ENCODE peak calls at places on chromosomes 2 and 18, in nine cellular contexts. E is stomach, M is transverse colon, W is suprapubic skin, O is sigmoid colon, S is SK-N-SH, B is A549, N is GM12878, R is ovary. Q is an unnamed sample.

GRCh38 chr18:62741118-62741566 is 25.8 kb downstream of the PHLPP1 start:
- DNase-seq in E (no peak), M (peak), W (no peak), O (peak), S (no peak), B (peak), N (no peak), R (no peak), Q (no peak)

GRCh38 chr2:205369813-205370212 is 312.5 kb upstream of the NRP2 start:
- DNase-seq in E (no peak), M (no peak), W (no peak), O (no peak), S (no peak), B (no peak), N (no peak), R (no peak), Q (no peak)

GRCh38 chr2:219171231-219171651 is 1.4 kb upstream of the SLC23A3 start:
- DNase-seq in E (no peak), M (peak), W (no peak), O (peak), S (peak), B (peak), N (no peak), R (peak), Q (peak)

GRCh38 chr2:3422161-3422767 is 42.8 kb downstream of the TRAPPC12 start:
- DNase-seq in E (no peak), M (no peak), W (no peak), O (no peak), S (no peak), B (no peak), N (peak), R (no peak), Q (no peak)

GRCh38 chr18:76859474-76860339 is 37.4 kb downstream of the ZNF236 start:
- DNase-seq in E (no peak), M (no peak), W (no peak), O (no peak), S (no peak), B (no peak), N (peak), R (no peak), Q (no peak)

GRCh38 chr18:71678144-71678543 is 866.0 kb downstream of the CBLN2 start:
- DNase-seq in E (no peak), M (no peak), W (no peak), O (no peak), S (no peak), B (no peak), N (no peak), R (no peak), Q (no peak)

GRCh38 chr2:15681089-15681885 is 89.6 kb downstream of the DDX1 start:
- DNase-seq in E (no peak), M (no peak), W (no peak), O (no peak), S (no peak), B (no peak), N (peak), R (no peak), Q (no peak)

GRCh38 chr2:85053802-85054201 is 79.4 kb upstream of the TCF7L1 start:
- DNase-seq in E (no peak), M (peak), W (no peak), O (no peak), S (no peak), B (peak), N (no peak), R (no peak), Q (no peak)

GRCh38 chr2:174259981-174260380 is 11.6 kb upstream of the OLA1 start:
- DNase-seq in E (no peak), M (no peak), W (no peak), O (no peak), S (no peak), B (no peak), N (no peak), R (no peak), Q (peak)

GRCh38 chr2:170005702-170006101 is 172.2 kb upstream of the MYO3B start:
- DNase-seq in E (no peak), M (no peak), W (no peak), O (no peak), S (no peak), B (no peak), N (no peak), R (no peak), Q (no peak)

GRCh38 chr2:141200191-141200590 is 930.6 kb downstream of the LRP1B start:
- DNase-seq in E (no peak), M (no peak), W (no peak), O (no peak), S (no peak), B (no peak), N (no peak), R (no peak), Q (no peak)

GRCh38 chr18:59876310-59876626 is 23.5 kb upstream of the PMAIP1 start:
- DNase-seq in E (no peak), M (no peak), W (no peak), O (no peak), S (no peak), B (no peak), N (peak), R (no peak), Q (no peak)

GRCh38 chr18:8030201-8030600 is 463.1 kb downstream of the PTPRM start:
- DNase-seq in E (no peak), M (no peak), W (no peak), O (no peak), S (no peak), B (no peak), N (no peak), R (no peak), Q (no peak)

GRCh38 chr2:15672961-15673918 is 81.6 kb downstream of the DDX1 start:
- DNase-seq in E (no peak), M (no peak), W (no peak), O (no peak), S (no peak), B (no peak), N (no peak), R (no peak), Q (no peak)

GRCh38 chr18:48676756-48677368 is 138.0 kb downstream of the CTIF start:
- DNase-seq in E (peak), M (peak), W (no peak), O (peak), S (peak), B (peak), N (no peak), R (peak), Q (peak)

GRCh38 chr18:10797882-10798281 is 272.1 kb downstream of the NAPG start:
- DNase-seq in E (no peak), M (no peak), W (no peak), O (no peak), S (no peak), B (no peak), N (no peak), R (no peak), Q (no peak)

GRCh38 chr2:147098946-147099345 is 745.9 kb upstream of the ACVR2A start:
- DNase-seq in E (no peak), M (no peak), W (no peak), O (no peak), S (no peak), B (no peak), N (no peak), R (no peak), Q (no peak)

GRCh38 chr2:31812051-31812798 is 198.6 kb downstream of the MEMO1 start:
- DNase-seq in E (no peak), M (no peak), W (no peak), O (no peak), S (no peak), B (peak), N (peak), R (no peak), Q (no peak)

GRCh38 chr2:177691177-177691576 is 298.6 kb downstream of the AGPS start:
- DNase-seq in E (no peak), M (no peak), W (no peak), O (no peak), S (no peak), B (no peak), N (no peak), R (no peak), Q (no peak)

GRCh38 chr2:176911-177310 is 86.9 kb downstream of the SH3YL1 start:
- DNase-seq in E (no peak), M (no peak), W (no peak), O (no peak), S (no peak), B (no peak), N (no peak), R (no peak), Q (no peak)

GRCh38 chr2:25371253-25372241 is 29.8 kb upstream of the DNMT3A start:
- DNase-seq in E (peak), M (no peak), W (no peak), O (peak), S (no peak), B (no peak), N (no peak), R (no peak), Q (no peak)

GRCh38 chr18:77086034-77086433 is 46.5 kb downstream of the MBP start:
- DNase-seq in E (no peak), M (no peak), W (no peak), O (no peak), S (no peak), B (no peak), N (no peak), R (no peak), Q (no peak)

GRCh38 chr2:219418570-219419189 is 503 bp downstream of the DES start:
- DNase-seq in E (no peak), M (no peak), W (no peak), O (no peak), S (no peak), B (no peak), N (no peak), R (peak), Q (no peak)

GRCh38 chr2:184683923-184684322 is 85.6 kb downstream of the ZNF804A start:
- DNase-seq in E (no peak), M (no peak), W (no peak), O (no peak), S (peak), B (no peak), N (no peak), R (no peak), Q (no peak)

GRCh38 chr2:20633794-20634259 is 17.1 kb downstream of the HS1BP3 start:
- DNase-seq in E (peak), M (peak), W (no peak), O (peak), S (no peak), B (no peak), N (no peak), R (peak), Q (no peak)
- TF ChIP-seq EP300 in E (peak), M (peak), W (no peak), O (no peak), S (no peak), B (no peak), N (no peak), R (no peak), Q (no peak)

DNA sequence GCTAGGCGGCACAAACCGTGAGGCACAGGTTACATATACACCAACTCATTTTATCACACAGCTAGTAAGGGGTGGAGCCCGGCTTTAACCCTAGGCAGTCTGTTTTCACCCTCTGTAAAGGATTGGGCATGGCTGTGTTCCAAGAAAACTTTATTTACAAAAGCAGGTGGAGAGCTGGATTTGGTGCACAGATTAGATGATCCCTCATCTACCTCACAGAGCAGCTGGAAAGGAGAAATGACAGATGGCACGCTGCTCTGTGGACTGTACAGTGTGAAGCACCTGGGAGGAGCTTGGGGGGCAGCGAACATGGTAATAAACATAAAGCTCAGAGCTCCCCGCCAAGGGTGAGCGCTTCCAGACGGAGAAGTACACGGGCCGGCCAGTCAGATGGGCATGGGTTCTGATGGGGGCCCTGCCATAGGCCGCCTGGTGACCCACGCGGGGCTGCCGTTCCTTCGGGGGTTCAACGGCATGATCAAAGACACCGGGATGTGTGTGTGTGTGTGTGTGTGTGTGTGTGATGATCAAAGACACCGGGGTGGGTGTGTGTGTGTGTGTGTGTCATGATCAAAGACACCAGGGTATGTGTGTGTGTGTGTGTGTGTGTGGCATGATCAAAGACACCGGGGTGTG is 862 bp upstream of the TMEM177 start:
- DNase-seq in E (peak), M (peak), W (no peak), O (no peak), S (peak), B (no peak), N (no peak), R (peak), Q (no peak)
- TF ChIP-seq EP300 in E (no peak), M (no peak), W (no peak), O (no peak), S (no peak), B (no peak), N (no peak), R (no peak), Q (no peak)

GRCh38 chr2:69830045-69830905 is 815 bp downstream of the GMCL1 start:
- DNase-seq in E (peak), M (peak), W (peak), O (no peak), S (peak), B (peak), N (no peak), R (no peak), Q (no peak)
- TF ChIP-seq EP300 in E (no peak), M (no peak), W (no peak), O (no peak), S (no peak), B (no peak), N (no peak), R (no peak), Q (no peak)

GRCh38 chr2:218009191-218010114 is 6.7 kb upstream of the TNS1 start:
- DNase-seq in E (no peak), M (no peak), W (no peak), O (no peak), S (peak), B (peak), N (no peak), R (peak), Q (no peak)

GRCh38 chr2:218006741-218007140 is 3.9 kb upstream of the TNS1 start:
- DNase-seq in E (no peak), M (no peak), W (no peak), O (no peak), S (no peak), B (no peak), N (no peak), R (peak), Q (no peak)

GRCh38 chr2:218010116-218010837 is 7.5 kb upstream of the TNS1 start:
- DNase-seq in E (peak), M (peak), W (no peak), O (peak), S (peak), B (peak), N (no peak), R (peak), Q (no peak)

GRCh38 chr2:218010838-218011616 is 8.2 kb upstream of the TNS1 start:
- DNase-seq in E (no peak), M (no peak), W (no peak), O (no peak), S (peak), B (no peak), N (no peak), R (peak), Q (no peak)

DNA sequence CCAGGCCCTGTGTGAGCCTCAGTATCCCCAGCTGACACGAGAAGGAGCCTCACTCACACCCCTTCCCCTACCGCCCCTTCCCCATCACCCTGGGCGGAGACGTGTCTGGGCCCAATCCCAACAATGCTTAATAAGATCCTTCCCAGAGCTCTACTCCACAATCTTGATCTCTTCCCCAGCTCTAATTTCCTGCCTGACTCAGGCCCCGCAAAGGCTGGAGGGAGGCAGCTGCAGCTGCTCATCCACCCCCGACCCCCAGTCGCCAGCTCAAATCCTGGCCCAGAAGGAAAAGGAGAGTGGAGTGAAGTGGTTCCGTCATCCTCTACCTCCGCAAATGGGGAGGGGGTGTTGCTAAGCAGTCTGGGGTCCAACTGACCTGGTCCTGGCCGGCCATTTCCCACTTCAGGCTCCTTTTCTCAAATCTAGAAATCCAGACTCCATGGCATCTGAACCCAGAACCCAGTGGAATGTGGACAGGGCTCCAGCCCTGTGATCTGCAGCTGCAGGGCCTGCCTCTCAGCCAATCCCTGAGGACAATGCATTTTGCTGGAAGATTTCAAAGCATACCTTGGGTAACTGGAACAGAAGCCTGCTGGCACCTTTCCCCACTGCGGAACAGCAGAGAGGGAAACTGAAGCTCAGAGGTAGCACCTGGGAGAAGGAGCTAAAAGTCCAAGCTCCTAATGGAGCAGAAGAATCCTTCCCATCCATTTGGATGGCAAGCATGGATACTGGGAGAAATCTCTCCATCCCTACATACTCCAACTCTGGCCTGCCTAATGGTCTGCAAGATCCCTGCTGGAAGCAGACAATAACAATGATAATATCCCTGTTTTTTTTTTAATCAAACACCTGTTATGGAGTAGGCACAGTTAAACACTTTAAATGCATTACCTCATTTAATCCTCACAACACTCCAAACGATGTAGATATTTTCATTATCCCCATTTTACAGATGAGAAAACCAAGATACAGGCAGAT is 5.6 kb upstream of the TNS1 start:
- DNase-seq in E (no peak), M (no peak), W (no peak), O (no peak), S (peak), B (no peak), N (no peak), R (no peak), Q (no peak)
- TF ChIP-seq EP300 in E (no peak), M (no peak), W (no peak), O (no peak), S (peak), B (no peak), N (no peak), R (no peak), Q (no peak)

GRCh38 chr2:75099521-75099922 is 99.8 kb downstream of the TACR1 start:
- DNase-seq in E (no peak), M (no peak), W (no peak), O (no peak), S (no peak), B (no peak), N (no peak), R (no peak), Q (no peak)

GRCh38 chr2:75102011-75102410 is 97.3 kb downstream of the TACR1 start:
- DNase-seq in E (no peak), M (no peak), W (no peak), O (no peak), S (no peak), B (no peak), N (no peak), R (no peak), Q (no peak)

GRCh38 chr2:75100691-75101236 is 98.6 kb downstream of the TACR1 start:
- DNase-seq in E (no peak), M (no peak), W (no peak), O (no peak), S (no peak), B (no peak), N (no peak), R (no peak), Q (no peak)

GRCh38 chr2:75098856-75099255 is 100.5 kb downstream of the TACR1 start:
- DNase-seq in E (no peak), M (no peak), W (no peak), O (no peak), S (peak), B (peak), N (no peak), R (no peak), Q (no peak)

GRCh38 chr2:75100011-75100680 is 99.2 kb downstream of the TACR1 start:
- DNase-seq in E (no peak), M (no peak), W (no peak), O (no peak), S (peak), B (no peak), N (no peak), R (no peak), Q (no peak)
- TF ChIP-seq EP300 in E (no peak), M (no peak), W (no peak), O (no peak), S (no peak), B (no peak), N (no peak), R (no peak), Q (no peak)

DNA sequence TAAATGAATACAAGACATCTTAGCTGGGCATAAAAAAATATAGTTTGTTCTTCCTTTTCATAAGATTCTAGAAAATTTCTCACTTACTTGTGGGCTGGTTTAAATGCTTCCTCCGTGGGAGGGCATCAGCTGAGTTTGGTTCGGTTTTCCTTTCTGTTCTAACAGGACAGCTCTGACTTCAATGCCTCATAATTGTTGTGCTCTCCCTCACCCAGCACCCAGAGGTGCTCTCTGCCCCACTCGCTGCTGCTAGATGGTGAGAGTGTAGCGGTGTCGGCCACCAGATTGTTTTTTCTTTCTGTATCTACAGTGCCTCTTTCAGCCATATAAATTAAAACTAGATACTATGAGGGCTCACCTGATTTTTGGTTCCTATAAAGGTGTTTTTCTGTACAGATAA is 407.2 kb upstream of the CDH7 start:
- DNase-seq in E (no peak), M (no peak), W (no peak), O (no peak), S (no peak), B (no peak), N (no peak), R (no peak), Q (no peak)
- TF ChIP-seq EP300 in E (no peak), M (no peak), W (no peak), O (no peak), S (no peak), B (no peak), N (no peak), R (no peak), Q (no peak)

GRCh38 chr18:2087877-2088673 is 483.2 kb downstream of the METTL4 start:
- DNase-seq in E (no peak), M (no peak), W (no peak), O (peak), S (no peak), B (no peak), N (no peak), R (no peak), Q (no peak)
- TF ChIP-seq EP300 in E (no peak), M (no peak), W (no peak), O (no peak), S (no peak), B (no peak), N (no peak), R (no peak), Q (no peak)

DNA sequence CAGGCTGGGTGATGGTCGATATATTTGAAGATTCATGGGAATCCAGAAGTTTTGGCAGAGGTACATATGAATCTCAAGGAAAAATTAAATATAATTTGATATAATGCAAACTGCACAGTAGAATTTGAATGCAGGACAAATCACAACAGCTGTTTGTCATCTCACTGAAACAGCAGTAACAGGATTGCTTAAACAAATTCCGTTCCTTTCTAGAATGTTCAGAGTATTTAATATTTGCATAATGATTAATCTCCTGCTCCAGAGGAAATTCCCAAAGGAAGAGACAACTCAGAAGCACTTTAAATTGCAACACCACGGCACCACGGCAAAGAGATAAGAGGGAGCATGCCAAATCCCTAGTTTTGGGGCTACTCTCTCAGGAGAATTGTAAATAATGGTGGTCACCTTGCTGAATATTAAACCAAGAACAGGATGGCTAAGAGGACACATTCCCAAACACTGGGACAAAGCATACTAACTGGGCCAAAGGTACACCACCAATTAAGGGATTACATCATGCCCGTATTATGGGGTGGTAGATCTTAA is 67.8 kb upstream of the MAP4K3 start:
- DNase-seq in E (no peak), M (no peak), W (no peak), O (no peak), S (no peak), B (peak), N (no peak), R (no peak), Q (no peak)
- TF ChIP-seq EP300 in E (no peak), M (no peak), W (no peak), O (peak), S (no peak), B (peak), N (no peak), R (no peak), Q (no peak)